ENCODE peak calls at places on chromosome X, in nine cellular contexts. L is memory B cell, E is fibroblast of lung, U is gastrocnemius medialis, V is sigmoid colon, S is PC-9, T is HepG2, X is transverse colon, G is sciatic nerve. W is an unnamed sample.

GRCh38 chrX:30663317-30663716 is 10.1 kb downstream of the GK start:
- DNase-seq in L (no peak), E (no peak), U (no peak), V (no peak), S (no peak), T (no peak), X (no peak), G (no peak), W (no peak)

GRCh38 chrX:80431502-80431832 is 11.2 kb downstream of the TENT5D start:
- DNase-seq in L (no peak), E (no peak), U (no peak), V (no peak), S (no peak), T (no peak), X (no peak), G (no peak), W (no peak)

GRCh38 chrX:25204182-25204581 is 188.4 kb upstream of the ARX start:
- DNase-seq in L (no peak), E (no peak), U (no peak), V (no peak), S (no peak), T (no peak), X (no peak), G (no peak), W (no peak)

GRCh38 chrX:22730542-22730941 is 269.2 kb upstream of the DDX53 start:
- DNase-seq in L (no peak), E (no peak), U (no peak), V (no peak), S (no peak), T (no peak), X (no peak), G (no peak), W (no peak)

GRCh38 chrX:154734101-154734781 is 16.6 kb downstream of the GAB3 start:
- DNase-seq in L (no peak), E (peak; percentile 77), U (no peak), V (no peak), S (no peak), T (no peak), X (peak; percentile 19), G (no peak), W (peak; percentile 81)

GRCh38 chrX:145002776-145003175 is 244.5 kb upstream of the SPANXN1 start:
- DNase-seq in L (no peak), E (peak; percentile 7), U (no peak), V (no peak), S (no peak), T (no peak), X (no peak), G (no peak), W (peak; percentile 69)

GRCh38 chrX:152821145-152821765 is 9.3 kb downstream of the CETN2 start:
- DNase-seq in L (no peak), E (peak; percentile 11), U (no peak), V (no peak), S (peak; percentile 53), T (peak; percentile 23), X (peak; percentile 46), G (no peak), W (peak; percentile 45)

GRCh38 chrX:39602226-39602625 is 495.5 kb downstream of the BCOR start:
- DNase-seq in L (no peak), E (no peak), U (no peak), V (no peak), S (no peak), T (no peak), X (no peak), G (no peak), W (no peak)

GRCh38 chrX:13223868-13224555 is 95.8 kb downstream of the ATXN3L start:
- DNase-seq in L (no peak), E (peak; percentile 92), U (no peak), V (no peak), S (peak; percentile 89), T (peak; percentile 39), X (no peak), G (no peak), W (peak; percentile 96)

GRCh38 chrX:31871989-31872388 is 800.1 kb upstream of the FTHL17 start:
- DNase-seq in L (no peak), E (peak; percentile 30), U (no peak), V (no peak), S (no peak), T (no peak), X (no peak), G (no peak), W (peak; percentile 71)

GRCh38 chrX:14903891-14904290 is 30.7 kb downstream of the MOSPD2 start:
- DNase-seq in L (no peak), E (peak; percentile 45), U (no peak), V (no peak), S (no peak), T (no peak), X (no peak), G (no peak), W (no peak)

GRCh38 chrX:123217077-123217476 is 33.0 kb downstream of the GRIA3 start:
- DNase-seq in L (no peak), E (peak; percentile 56), U (peak; percentile 2), V (no peak), S (no peak), T (no peak), X (no peak), G (no peak), W (no peak)

GRCh38 chrX:149074429-149074828 is 430.7 kb downstream of the IDS start:
- DNase-seq in L (no peak), E (peak; percentile 9), U (peak; percentile 2), V (no peak), S (no peak), T (no peak), X (no peak), G (peak; percentile 61), W (peak; percentile 85)

GRCh38 chrX:133926809-133927208 is 58.6 kb downstream of the GPC3 start:
- DNase-seq in L (no peak), E (no peak), U (no peak), V (no peak), S (no peak), T (no peak), X (no peak), G (no peak), W (no peak)

GRCh38 chrX:101685923-101686322 is 26.3 kb upstream of the ARMCX2 start:
- DNase-seq in L (no peak), E (peak; percentile 33), U (no peak), V (no peak), S (no peak), T (no peak), X (no peak), G (no peak), W (no peak)

GRCh38 chrX:39693298-39693697 is 404.5 kb downstream of the BCOR start:
- DNase-seq in L (no peak), E (peak; percentile 47), U (no peak), V (no peak), S (no peak), T (no peak), X (no peak), G (no peak), W (no peak)

GRCh38 chrX:72258174-72258573 is 18.9 kb downstream of the RPS4X start:
- DNase-seq in L (no peak), E (peak; percentile 78), U (no peak), V (no peak), S (no peak), T (peak; percentile 64), X (no peak), G (no peak), W (peak; percentile 68)

GRCh38 chrX:103329991-103330390 is at the start of gene TCEAL7:
- DNase-seq in L (no peak), E (peak; percentile 65), U (no peak), V (peak; percentile 79), S (no peak), T (no peak), X (no peak), G (peak; percentile 62), W (peak; percentile 32)

GRCh38 chrX:65696613-65697012 is 29.2 kb downstream of the MSN start:
- DNase-seq in L (no peak), E (peak; percentile 64), U (no peak), V (no peak), S (no peak), T (no peak), X (no peak), G (no peak), W (no peak)

GRCh38 chrX:65894138-65894537 is 145.7 kb downstream of the VSIG4 start:
- DNase-seq in L (peak; percentile 25), E (no peak), U (no peak), V (no peak), S (no peak), T (no peak), X (peak; percentile 17), G (no peak), W (no peak)

GRCh38 chrX:112774142-112774541 is 66.5 kb downstream of the AMOT start:
- DNase-seq in L (no peak), E (no peak), U (no peak), V (no peak), S (no peak), T (no peak), X (no peak), G (no peak), W (no peak)

GRCh38 chrX:123361371-123361770 is 177.3 kb downstream of the GRIA3 start:
- DNase-seq in L (no peak), E (peak; percentile 44), U (no peak), V (no peak), S (no peak), T (no peak), X (no peak), G (no peak), W (no peak)

GRCh38 chrX:54386314-54386713 is 28.5 kb upstream of the WNK3 start:
- DNase-seq in L (no peak), E (peak; percentile 12), U (no peak), V (no peak), S (no peak), T (no peak), X (no peak), G (no peak), W (peak; percentile 2)

GRCh38 chrX:100376581-100376980 is 33.5 kb downstream of the PCDH19 start:
- DNase-seq in L (no peak), E (peak; percentile 6), U (no peak), V (no peak), S (no peak), T (no peak), X (no peak), G (no peak), W (peak; percentile 5)

GRCh38 chrX:48086119-48086518 is 14.7 kb upstream of the ZNF630 start:
- DNase-seq in L (no peak), E (no peak), U (no peak), V (no peak), S (no peak), T (peak; percentile 27), X (no peak), G (no peak), W (peak; percentile 20)

GRCh38 chrX:80181079-80181478 is 166.5 kb downstream of the TBX22 start:
- DNase-seq in L (no peak), E (no peak), U (no peak), V (no peak), S (no peak), T (no peak), X (no peak), G (no peak), W (peak; percentile 0)

GRCh38 chrX:15471016-15471415 is 22.1 kb downstream of the PIR start:
- DNase-seq in L (peak; percentile 42), E (peak; percentile 57), U (peak; percentile 45), V (peak; percentile 69), S (peak; percentile 64), T (peak; percentile 32), X (peak; percentile 71), G (peak; percentile 77), W (peak; percentile 70)

GRCh38 chrX:69321006-69321655 is 155.9 kb upstream of the PJA1 start:
- DNase-seq in L (no peak), E (no peak), U (no peak), V (no peak), S (no peak), T (no peak), X (no peak), G (no peak), W (no peak)

GRCh38 chrX:30308263-30309138 is 689 bp downstream of the NR0B1 start:
- DNase-seq in L (no peak), E (no peak), U (no peak), V (no peak), S (no peak), T (no peak), X (no peak), G (no peak), W (peak; percentile 16)

GRCh38 chrX:129540725-129541184 is 696 bp downstream of the OCRL start:
- DNase-seq in L (no peak), E (no peak), U (peak; percentile 16), V (peak; percentile 69), S (peak; percentile 50), T (peak; percentile 12), X (peak; percentile 66), G (no peak), W (no peak)

GRCh38 chrX:96372313-96373046 is 312.2 kb upstream of the DIAPH2 start:
- DNase-seq in L (no peak), E (peak; percentile 12), U (no peak), V (no peak), S (peak; percentile 51), T (peak; percentile 27), X (no peak), G (no peak), W (peak; percentile 77)

W was measured in cardiac fibroblast.